ENCODE peak calls at places on chromosomes 3 and 15, in ten cellular contexts. One of them, this sample, is unnamed.

GRCh38 chr3:105851176-105851575 is 17.6 kb downstream of the CBLB start:
- DNase-seq in heart right ventricle: no peak
- DNase-seq in neural progenitor cell: no peak
- DNase-seq in cardiac muscle cell: no peak
- DNase-seq in lower lobe of right lung: no peak
- DNase-seq in CD8-positive, alpha-beta memory T cell: no peak
- DNase-seq in testis: no peak
- DNase-seq in Panc1: no peak
- DNase-seq in tibial nerve: no peak
- DNase-seq in colonic mucosa: no peak
- DNase-seq in this sample: no peak

GRCh38 chr3:65787340-65787739 is 251.4 kb downstream of the MAGI1 start:
- DNase-seq in heart right ventricle: no peak
- DNase-seq in neural progenitor cell: no peak
- DNase-seq in cardiac muscle cell: no peak
- DNase-seq in lower lobe of right lung: no peak
- DNase-seq in CD8-positive, alpha-beta memory T cell: no peak
- DNase-seq in testis: no peak
- DNase-seq in Panc1: no peak
- DNase-seq in tibial nerve: no peak
- DNase-seq in colonic mucosa: no peak
- DNase-seq in this sample: no peak

GRCh38 chr3:149386299-149386606 is 8.8 kb upstream of the TM4SF1 start:
- DNase-seq in heart right ventricle: no peak
- DNase-seq in neural progenitor cell: no peak
- DNase-seq in cardiac muscle cell: no peak
- DNase-seq in lower lobe of right lung: no peak
- DNase-seq in CD8-positive, alpha-beta memory T cell: no peak
- DNase-seq in testis: no peak
- DNase-seq in Panc1: no peak
- DNase-seq in tibial nerve: no peak
- DNase-seq in colonic mucosa: no peak
- DNase-seq in this sample: no peak

GRCh38 chr3:186815490-186815889 is 9.2 kb upstream of the RFC4 start:
- DNase-seq in heart right ventricle: no peak
- DNase-seq in neural progenitor cell: no peak
- DNase-seq in cardiac muscle cell: no peak
- DNase-seq in lower lobe of right lung: no peak
- DNase-seq in CD8-positive, alpha-beta memory T cell: no peak
- DNase-seq in testis: no peak
- DNase-seq in Panc1: no peak
- DNase-seq in tibial nerve: no peak
- DNase-seq in colonic mucosa: no peak
- DNase-seq in this sample: no peak

GRCh38 chr3:183338520-183338919 is 85.5 kb downstream of the B3GNT5 start:
- DNase-seq in heart right ventricle: no peak
- DNase-seq in neural progenitor cell: no peak
- DNase-seq in cardiac muscle cell: no peak
- DNase-seq in lower lobe of right lung: no peak
- DNase-seq in CD8-positive, alpha-beta memory T cell: no peak
- DNase-seq in testis: no peak
- DNase-seq in Panc1: no peak
- DNase-seq in tibial nerve: no peak
- DNase-seq in colonic mucosa: no peak
- DNase-seq in this sample: no peak

GRCh38 chr3:188683032-188683491 is 488.7 kb upstream of the TPRG1 start:
- DNase-seq in heart right ventricle: no peak
- DNase-seq in neural progenitor cell: no peak
- DNase-seq in cardiac muscle cell: no peak
- DNase-seq in lower lobe of right lung: no peak
- DNase-seq in CD8-positive, alpha-beta memory T cell: no peak
- DNase-seq in testis: no peak
- DNase-seq in Panc1: peak; percentile 43
- DNase-seq in tibial nerve: no peak
- DNase-seq in colonic mucosa: no peak
- DNase-seq in this sample: no peak

GRCh38 chr3:11467875-11468274 is 175.8 kb downstream of the VGLL4 start:
- DNase-seq in heart right ventricle: no peak
- DNase-seq in neural progenitor cell: no peak
- DNase-seq in cardiac muscle cell: no peak
- DNase-seq in lower lobe of right lung: no peak
- DNase-seq in CD8-positive, alpha-beta memory T cell: no peak
- DNase-seq in testis: no peak
- DNase-seq in Panc1: no peak
- DNase-seq in tibial nerve: no peak
- DNase-seq in colonic mucosa: no peak
- DNase-seq in this sample: no peak

GRCh38 chr3:16132190-16132589 is 42.3 kb upstream of the GALNT15 start:
- DNase-seq in heart right ventricle: no peak
- DNase-seq in neural progenitor cell: peak; percentile 12
- DNase-seq in cardiac muscle cell: no peak
- DNase-seq in lower lobe of right lung: no peak
- DNase-seq in CD8-positive, alpha-beta memory T cell: no peak
- DNase-seq in testis: no peak
- DNase-seq in Panc1: no peak
- DNase-seq in tibial nerve: no peak
- DNase-seq in colonic mucosa: no peak
- DNase-seq in this sample: no peak

GRCh38 chr3:29349049-29349448 is 68.2 kb downstream of the RBMS3 start:
- DNase-seq in heart right ventricle: no peak
- DNase-seq in neural progenitor cell: no peak
- DNase-seq in cardiac muscle cell: no peak
- DNase-seq in lower lobe of right lung: no peak
- DNase-seq in CD8-positive, alpha-beta memory T cell: no peak
- DNase-seq in testis: no peak
- DNase-seq in Panc1: no peak
- DNase-seq in tibial nerve: no peak
- DNase-seq in colonic mucosa: no peak
- DNase-seq in this sample: no peak

GRCh38 chr15:67164401-67164791 is 90.1 kb downstream of the AAGAB start:
- DNase-seq in heart right ventricle: no peak
- DNase-seq in neural progenitor cell: no peak
- DNase-seq in cardiac muscle cell: peak; percentile 81
- DNase-seq in lower lobe of right lung: peak; percentile 61
- DNase-seq in CD8-positive, alpha-beta memory T cell: no peak
- DNase-seq in testis: no peak
- DNase-seq in Panc1: no peak
- DNase-seq in tibial nerve: no peak
- DNase-seq in colonic mucosa: no peak
- DNase-seq in this sample: no peak

GRCh38 chr3:113885050-113885449 is 46.5 kb downstream of the GRAMD1C start:
- DNase-seq in heart right ventricle: no peak
- DNase-seq in neural progenitor cell: no peak
- DNase-seq in cardiac muscle cell: no peak
- DNase-seq in lower lobe of right lung: no peak
- DNase-seq in CD8-positive, alpha-beta memory T cell: no peak
- DNase-seq in testis: no peak
- DNase-seq in Panc1: no peak
- DNase-seq in tibial nerve: no peak
- DNase-seq in colonic mucosa: no peak
- DNase-seq in this sample: no peak

GRCh38 chr3:155032918-155033317 is 47.2 kb upstream of the MME start:
- DNase-seq in heart right ventricle: no peak
- DNase-seq in neural progenitor cell: no peak
- DNase-seq in cardiac muscle cell: peak; percentile 1
- DNase-seq in lower lobe of right lung: no peak
- DNase-seq in CD8-positive, alpha-beta memory T cell: no peak
- DNase-seq in testis: no peak
- DNase-seq in Panc1: no peak
- DNase-seq in tibial nerve: no peak
- DNase-seq in colonic mucosa: no peak
- DNase-seq in this sample: peak; percentile 27

GRCh38 chr3:13613343-13614190 is 64.6 kb downstream of the FBLN2 start:
- DNase-seq in heart right ventricle: no peak
- DNase-seq in neural progenitor cell: no peak
- DNase-seq in cardiac muscle cell: no peak
- DNase-seq in lower lobe of right lung: no peak
- DNase-seq in CD8-positive, alpha-beta memory T cell: no peak
- DNase-seq in testis: no peak
- DNase-seq in Panc1: no peak
- DNase-seq in tibial nerve: no peak
- DNase-seq in colonic mucosa: no peak
- DNase-seq in this sample: no peak

DNA sequence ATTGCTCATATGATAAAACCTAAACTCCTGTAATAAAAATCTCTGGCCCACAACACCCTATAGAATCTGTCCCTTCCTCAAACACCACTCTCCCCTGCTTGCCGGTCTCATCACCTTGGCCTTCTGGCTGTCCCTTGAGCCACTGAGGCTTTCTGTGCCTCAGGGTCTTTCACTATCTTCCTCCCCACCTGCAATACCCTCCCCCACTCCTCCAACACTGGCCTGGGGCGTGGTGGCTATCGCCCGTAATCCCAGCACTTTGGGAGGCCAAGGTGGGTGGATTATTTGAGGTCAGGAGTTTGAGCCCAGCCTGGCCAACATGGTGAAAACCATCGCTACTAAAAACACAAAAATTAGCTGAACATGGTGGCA is 3.3 kb upstream of the CSK start:
- DNase-seq in heart right ventricle: no peak
- DNase-seq in neural progenitor cell: no peak
- DNase-seq in cardiac muscle cell: no peak
- DNase-seq in lower lobe of right lung: no peak
- DNase-seq in CD8-positive, alpha-beta memory T cell: no peak
- DNase-seq in testis: no peak
- DNase-seq in Panc1: no peak
- DNase-seq in tibial nerve: no peak
- DNase-seq in colonic mucosa: peak; percentile 19
- DNase-seq in this sample: no peak
- H3K4me1 ChIP-seq in heart right ventricle: peaks cover 31% of the 10 kb centered on the region
- H3K4me1 ChIP-seq in neural progenitor cell: peaks cover 26% of the 10 kb centered on the region
- H3K4me1 ChIP-seq in cardiac muscle cell: peaks cover 43% of the 10 kb centered on the region
- H3K4me1 ChIP-seq in lower lobe of right lung: peaks cover 63% of the 10 kb centered on the region
- H3K4me1 ChIP-seq in CD8-positive, alpha-beta memory T cell: peaks cover 67% of the 10 kb centered on the region
- H3K4me1 ChIP-seq in testis: peaks cover 42% of the 10 kb centered on the region
- H3K4me1 ChIP-seq in Panc1: peaks cover 32% of the 10 kb centered on the region
- H3K4me1 ChIP-seq in tibial nerve: peaks cover 45% of the 10 kb centered on the region
- H3K4me1 ChIP-seq in colonic mucosa: peaks cover 26% of the 10 kb centered on the region
- H3K4me1 ChIP-seq in this sample: peaks cover 39% of the 10 kb centered on the region

DNA sequence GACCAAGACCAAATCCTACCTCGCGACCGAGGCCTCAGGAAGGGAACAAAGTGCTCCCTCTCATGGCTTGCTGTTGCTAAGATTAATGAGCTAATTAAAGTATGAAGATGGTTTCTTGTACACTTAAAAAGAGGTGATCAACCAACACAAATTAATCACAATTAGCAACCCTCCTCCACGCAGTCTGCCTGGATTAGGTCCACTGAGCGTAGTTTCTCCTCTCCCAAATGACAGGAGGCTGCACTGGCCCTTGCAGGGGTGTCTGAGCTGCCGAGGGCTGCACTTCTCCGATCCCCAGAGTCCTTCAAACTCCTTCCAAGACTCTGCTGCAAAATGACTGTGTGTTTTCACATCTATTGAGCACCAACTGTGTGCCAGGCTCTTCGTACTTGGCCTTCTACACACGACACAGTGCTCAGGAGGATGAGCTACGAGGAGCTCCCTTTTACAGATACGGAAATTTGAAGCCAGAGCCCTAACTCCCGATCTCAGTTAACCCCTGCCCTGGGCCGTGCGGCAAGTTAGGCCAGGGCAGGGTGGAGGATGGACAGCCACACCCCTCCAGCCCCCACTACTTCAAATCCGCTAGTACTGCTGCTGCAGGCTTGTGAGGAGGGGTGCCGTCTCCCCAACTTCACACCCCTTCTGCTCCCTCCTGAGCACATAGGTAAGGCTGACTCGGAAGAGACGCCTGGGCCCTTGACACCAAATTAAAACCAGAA is 101.0 kb upstream of the LINGO1 start:
- DNase-seq in heart right ventricle: no peak
- DNase-seq in neural progenitor cell: no peak
- DNase-seq in cardiac muscle cell: no peak
- DNase-seq in lower lobe of right lung: no peak
- DNase-seq in CD8-positive, alpha-beta memory T cell: no peak
- DNase-seq in testis: no peak
- DNase-seq in Panc1: no peak
- DNase-seq in tibial nerve: no peak
- DNase-seq in colonic mucosa: no peak
- DNase-seq in this sample: no peak
- H3K27me3 ChIP-seq in heart right ventricle: no peaks in the 10 kb centered on the region
- H3K27me3 ChIP-seq in neural progenitor cell: peaks cover 17% of the 10 kb centered on the region
- H3K27me3 ChIP-seq in cardiac muscle cell: peaks cover 13% of the 10 kb centered on the region
- H3K27me3 ChIP-seq in lower lobe of right lung: peaks cover 7% of the 10 kb centered on the region
- H3K27me3 ChIP-seq in CD8-positive, alpha-beta memory T cell: no peaks in the 10 kb centered on the region
- H3K27me3 ChIP-seq in testis: no peaks in the 10 kb centered on the region
- H3K27me3 ChIP-seq in Panc1: no peaks in the 10 kb centered on the region
- H3K27me3 ChIP-seq in tibial nerve: peaks cover 9% of the 10 kb centered on the region
- H3K27me3 ChIP-seq in colonic mucosa: no peaks in the 10 kb centered on the region
- H3K27me3 ChIP-seq in this sample: no peaks in the 10 kb centered on the region

GRCh38 chr15:37103475-37104071 is 3.2 kb upstream of the MEIS2 start:
- DNase-seq in heart right ventricle: no peak
- DNase-seq in neural progenitor cell: no peak
- DNase-seq in cardiac muscle cell: no peak
- DNase-seq in lower lobe of right lung: no peak
- DNase-seq in CD8-positive, alpha-beta memory T cell: no peak
- DNase-seq in testis: no peak
- DNase-seq in Panc1: no peak
- DNase-seq in tibial nerve: no peak
- DNase-seq in colonic mucosa: no peak
- DNase-seq in this sample: no peak
- H3K4me3 ChIP-seq in heart right ventricle: peak overlapping the region; percentile 83
- H3K4me3 ChIP-seq in neural progenitor cell: peak overlapping the region; percentile 67
- H3K4me3 ChIP-seq in cardiac muscle cell: peak overlapping the region; percentile 98
- H3K4me3 ChIP-seq in lower lobe of right lung: no peak overlapping the region
- H3K4me3 ChIP-seq in CD8-positive, alpha-beta memory T cell: no peak overlapping the region
- H3K4me3 ChIP-seq in testis: no peak overlapping the region
- H3K4me3 ChIP-seq in Panc1: no peak overlapping the region
- H3K4me3 ChIP-seq in tibial nerve: no peak overlapping the region
- H3K4me3 ChIP-seq in colonic mucosa: no peak overlapping the region
- H3K4me3 ChIP-seq in this sample: peak overlapping the region; percentile 79

GRCh38 chr3:172135766-172136729 is 96.7 kb downstream of the FNDC3B start:
- DNase-seq in heart right ventricle: no peak
- DNase-seq in neural progenitor cell: no peak
- DNase-seq in cardiac muscle cell: no peak
- DNase-seq in lower lobe of right lung: no peak
- DNase-seq in CD8-positive, alpha-beta memory T cell: no peak
- DNase-seq in testis: no peak
- DNase-seq in Panc1: no peak
- DNase-seq in tibial nerve: no peak
- DNase-seq in colonic mucosa: no peak
- DNase-seq in this sample: no peak

GRCh38 chr3:172132721-172133311 is 93.4 kb downstream of the FNDC3B start:
- DNase-seq in heart right ventricle: no peak
- DNase-seq in neural progenitor cell: no peak
- DNase-seq in cardiac muscle cell: no peak
- DNase-seq in lower lobe of right lung: no peak
- DNase-seq in CD8-positive, alpha-beta memory T cell: no peak
- DNase-seq in testis: no peak
- DNase-seq in Panc1: no peak
- DNase-seq in tibial nerve: no peak
- DNase-seq in colonic mucosa: no peak
- DNase-seq in this sample: no peak

GRCh38 chr3:172135185-172135584 is 95.8 kb downstream of the FNDC3B start:
- DNase-seq in heart right ventricle: no peak
- DNase-seq in neural progenitor cell: no peak
- DNase-seq in cardiac muscle cell: no peak
- DNase-seq in lower lobe of right lung: no peak
- DNase-seq in CD8-positive, alpha-beta memory T cell: no peak
- DNase-seq in testis: no peak
- DNase-seq in Panc1: no peak
- DNase-seq in tibial nerve: no peak
- DNase-seq in colonic mucosa: no peak
- DNase-seq in this sample: no peak

GRCh38 chr3:172133830-172134229 is 94.5 kb downstream of the FNDC3B start:
- DNase-seq in heart right ventricle: no peak
- DNase-seq in neural progenitor cell: no peak
- DNase-seq in cardiac muscle cell: no peak
- DNase-seq in lower lobe of right lung: no peak
- DNase-seq in CD8-positive, alpha-beta memory T cell: no peak
- DNase-seq in testis: no peak
- DNase-seq in Panc1: no peak
- DNase-seq in tibial nerve: no peak
- DNase-seq in colonic mucosa: no peak
- DNase-seq in this sample: no peak

GRCh38 chr3:172134352-172134751 is 95.0 kb downstream of the FNDC3B start:
- DNase-seq in heart right ventricle: no peak
- DNase-seq in neural progenitor cell: no peak
- DNase-seq in cardiac muscle cell: no peak
- DNase-seq in lower lobe of right lung: no peak
- DNase-seq in CD8-positive, alpha-beta memory T cell: no peak
- DNase-seq in testis: no peak
- DNase-seq in Panc1: no peak
- DNase-seq in tibial nerve: no peak
- DNase-seq in colonic mucosa: no peak
- DNase-seq in this sample: no peak
- H3K4me1 ChIP-seq in heart right ventricle: peaks cover 49% of the 10 kb centered on the region
- H3K4me1 ChIP-seq in neural progenitor cell: peaks cover 26% of the 10 kb centered on the region
- H3K4me1 ChIP-seq in cardiac muscle cell: peaks cover 20% of the 10 kb centered on the region
- H3K4me1 ChIP-seq in lower lobe of right lung: peaks cover 98% of the 10 kb centered on the region
- H3K4me1 ChIP-seq in CD8-positive, alpha-beta memory T cell: peaks cover 41% of the 10 kb centered on the region
- H3K4me1 ChIP-seq in testis: peaks cover 39% of the 10 kb centered on the region
- H3K4me1 ChIP-seq in Panc1: peaks cover 89% of the 10 kb centered on the region
- H3K4me1 ChIP-seq in tibial nerve: peaks cover 56% of the 10 kb centered on the region
- H3K4me1 ChIP-seq in colonic mucosa: peaks cover 7% of the 10 kb centered on the region
- H3K4me1 ChIP-seq in this sample: peaks cover 4% of the 10 kb centered on the region